ENCODE peak calls at places on chromosome 3, in eight cellular contexts. J is OCI-LY7, E is H9, U is fibroblast of pulmonary artery, H is fibroblast of mammary gland, X is AG10803, S is psoas muscle, W is lower lobe of right lung. T is an unnamed sample.
A peak's percentile ranks its signal among the peaks of the same experiment; 100 is the strongest.

GRCh38 chr3:14889188-14889587 is 58.2 kb upstream of the NR2C2 start:
- DNase-seq in X (no peak), H (no peak), E (no peak), U (no peak), J (no peak), W (no peak), S (no peak), T (no peak)

GRCh38 chr3:128859573-128860154 is 19.8 kb upstream of the ACAD9 start:
- DNase-seq in U (no peak), E (no peak), W (no peak), J (peak; percentile 52), S (no peak), X (no peak), H (no peak), T (peak; percentile 58)

GRCh38 chr3:102181202-102181920 is 253.5 kb upstream of the ZPLD1 start:
- DNase-seq in J (no peak), E (no peak), X (peak; percentile 94), W (no peak), S (no peak), H (peak; percentile 55), U (peak; percentile 90), T (no peak)

GRCh38 chr3:44476181-44476599 is 1.3 kb downstream of the ZNF445 start:
- DNase-seq in S (no peak), X (peak; percentile 45), H (peak; percentile 39), W (no peak), J (peak; percentile 21), U (peak; percentile 56), E (no peak), T (peak; percentile 47)

GRCh38 chr3:66303556-66303955 is 82.8 kb downstream of the SLC25A26 start:
- DNase-seq in X (no peak), U (no peak), W (no peak), J (no peak), H (no peak), E (no peak), S (no peak), T (no peak)

GRCh38 chr3:196080997-196081833 is 675 bp downstream of the TFRC start:
- DNase-seq in J (peak; percentile 74), U (peak; percentile 36), E (peak; percentile 39), W (peak; percentile 84), H (peak; percentile 39), X (peak; percentile 26), S (peak; percentile 73), T (peak; percentile 75)

GRCh38 chr3:157427906-157428305 is 8.7 kb upstream of the PTX3 start:
- DNase-seq in U (no peak), X (no peak), W (no peak), J (no peak), S (no peak), E (no peak), H (no peak), T (no peak)

GRCh38 chr3:39937874-39938273 is 128.5 kb downstream of the MYRIP start:
- DNase-seq in E (no peak), W (no peak), J (no peak), X (no peak), S (no peak), H (no peak), U (no peak), T (no peak)

GRCh38 chr3:25621087-25621486 is 43.6 kb downstream of the TOP2B start:
- DNase-seq in S (no peak), J (no peak), W (no peak), E (no peak), H (no peak), X (no peak), U (no peak), T (no peak)

GRCh38 chr3:149471991-149472390 is 2.5 kb upstream of the TM4SF4 start:
- DNase-seq in S (no peak), U (no peak), H (no peak), X (peak; percentile 45), J (no peak), W (no peak), E (no peak), T (no peak)

GRCh38 chr3:192915306-192915705 is 2.4 kb downstream of the MB21D2 start:
- DNase-seq in H (peak; percentile 59), E (peak; percentile 55), W (no peak), U (peak; percentile 59), X (peak; percentile 68), S (no peak), J (peak; percentile 3), T (peak; percentile 25)
- TF ChIP-seq CTCF in H (peak; percentile 36), E (peak; percentile 48), W (no peak), U (peak; percentile 34), X (peak; percentile 51), S (no peak), J (no peak), T (no peak)

GRCh38 chr3:176927280-176927679 is 270.0 kb downstream of the TBL1XR1 start:
- DNase-seq in U (no peak), X (no peak), S (no peak), W (no peak), E (no peak), J (no peak), H (no peak), T (no peak)
- TF ChIP-seq CTCF in U (no peak), X (no peak), S (no peak), W (no peak), E (no peak), J (no peak), H (no peak), T (no peak)

GRCh38 chr3:147385059-147386012 is 21.0 kb downstream of the ZIC4 start:
- DNase-seq in W (no peak), J (no peak), S (no peak), U (no peak), X (no peak), H (no peak), E (peak; percentile 43), T (no peak)

GRCh38 chr3:147380996-147381376 is 25.4 kb downstream of the ZIC4 start:
- DNase-seq in E (no peak), W (no peak), J (no peak), S (no peak), H (no peak), U (no peak), X (no peak), T (no peak)

GRCh38 chr3:147381610-147382009 is 24.7 kb downstream of the ZIC4 start:
- DNase-seq in W (no peak), E (no peak), J (no peak), X (no peak), H (no peak), S (no peak), U (no peak), T (no peak)

GRCh38 chr3:147384210-147385058 is 21.9 kb downstream of the ZIC4 start:
- DNase-seq in S (no peak), E (peak; percentile 86), J (no peak), U (no peak), H (no peak), W (no peak), X (no peak), T (no peak)

DNA sequence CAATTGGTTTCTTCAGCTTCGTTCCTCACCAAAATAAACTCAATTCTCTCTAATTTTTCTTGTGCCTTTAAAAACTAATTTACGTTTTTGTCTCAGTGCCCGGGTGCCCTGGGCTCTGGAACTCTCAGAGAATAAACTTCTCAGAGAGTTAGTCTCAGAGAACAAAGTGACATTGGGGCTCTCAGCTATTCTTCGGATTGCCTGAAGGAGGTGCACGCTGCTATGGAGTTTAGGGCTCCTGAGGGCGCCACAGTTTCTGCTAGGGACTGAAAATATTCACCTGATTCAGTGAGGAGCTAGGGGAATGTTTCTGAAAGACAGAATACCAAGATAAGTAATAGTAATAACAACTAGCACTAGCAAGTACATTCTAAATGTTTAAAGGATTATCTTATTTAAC is 22.7 kb downstream of the ZIC4 start:
- DNase-seq in X (no peak), S (no peak), U (no peak), W (no peak), J (no peak), H (no peak), E (peak; percentile 53), T (peak; percentile 5)
- TF ChIP-seq CTCF in X (peak; percentile 34), S (peak; percentile 4), U (peak; percentile 24), W (no peak), J (peak; percentile 54), H (peak; percentile 44), E (peak; percentile 72), T (peak; percentile 33)

DNA sequence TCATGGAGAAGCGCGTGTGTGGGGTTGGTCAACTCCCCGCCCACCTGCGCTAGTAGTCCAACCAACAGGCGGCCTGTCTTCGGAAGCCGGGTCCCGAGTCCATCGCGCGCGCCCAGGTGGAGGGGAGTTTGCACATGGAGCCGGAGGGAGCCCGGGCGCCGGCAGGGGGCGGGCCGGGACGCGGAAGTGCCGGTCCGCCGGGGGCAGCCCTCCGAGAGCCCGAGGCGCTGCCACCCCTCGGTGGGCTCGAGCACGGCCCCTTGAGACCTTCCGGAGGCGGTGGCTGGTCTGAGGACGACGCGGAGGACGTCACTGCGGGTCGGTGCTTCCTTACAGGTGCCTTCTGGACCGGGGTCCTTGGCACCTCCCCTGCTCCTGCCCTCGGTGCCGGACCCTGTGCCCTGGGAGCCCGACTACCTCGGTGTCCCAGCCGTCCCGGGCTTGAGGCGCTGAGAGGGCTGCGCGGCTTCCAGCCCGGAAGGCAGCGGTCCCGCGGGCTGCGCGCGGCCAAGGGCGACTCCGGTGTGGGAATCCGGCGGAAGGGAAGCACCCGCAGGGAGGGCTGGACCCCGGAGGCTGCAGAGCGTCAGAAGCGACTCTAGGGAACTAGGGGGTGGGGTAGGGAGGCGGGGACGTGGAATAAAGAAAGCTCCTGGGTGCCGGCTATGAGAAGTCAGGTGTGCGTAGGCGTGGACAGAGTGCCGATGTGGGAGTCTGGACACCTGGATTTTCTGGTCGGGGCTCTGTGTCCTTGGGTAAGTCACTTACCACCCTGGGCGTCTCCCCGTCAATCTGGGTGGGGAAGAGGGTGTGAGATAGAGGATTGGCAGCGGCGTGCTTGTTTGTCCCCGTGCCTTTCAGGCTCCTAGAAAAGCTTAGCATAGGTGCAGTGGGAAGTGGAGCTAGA is 212.3 kb downstream of the FGF12 start:
- DNase-seq in H (no peak), S (peak; percentile 18), W (peak; percentile 42), X (no peak), E (peak; percentile 89), U (no peak), J (no peak), T (no peak)
- TF ChIP-seq CTCF in H (no peak), S (no peak), W (peak; percentile 12), X (no peak), E (peak; percentile 72), U (no peak), J (no peak), T (no peak)

GRCh38 chr3:72347819-72348319 is 500.4 kb downstream of the SHQ1 start:
- DNase-seq in U (peak; percentile 89), H (no peak), W (peak; percentile 82), X (peak; percentile 91), E (peak; percentile 78), J (no peak), S (peak; percentile 72), T (peak; percentile 89)
- TF ChIP-seq CTCF in U (no peak), H (no peak), W (no peak), X (no peak), E (peak; percentile 30), J (no peak), S (no peak), T (no peak)

GRCh38 chr3:47098910-47099309 is 65.0 kb downstream of the SETD2 start:
- DNase-seq in H (no peak), X (peak; percentile 22), E (no peak), W (no peak), U (no peak), J (no peak), S (no peak), T (no peak)
- TF ChIP-seq CTCF in H (no peak), X (no peak), E (no peak), W (no peak), U (no peak), J (no peak), S (no peak), T (no peak)

GRCh38 chr3:89314454-89314853 is 207.0 kb downstream of the EPHA3 start:
- DNase-seq in U (peak; percentile 46), H (peak; percentile 35), X (peak; percentile 11), S (no peak), J (peak; percentile 3), W (no peak), E (peak; percentile 34), T (peak; percentile 16)
- TF ChIP-seq CTCF in U (peak; percentile 21), H (peak; percentile 12), X (peak; percentile 22), S (no peak), J (peak; percentile 45), W (no peak), E (peak; percentile 61), T (no peak)

GRCh38 chr3:57646723-57647122 is 46.2 kb downstream of the DENND6A start:
- DNase-seq in S (no peak), X (peak; percentile 60), H (peak; percentile 58), W (no peak), U (peak; percentile 71), J (no peak), E (no peak), T (peak; percentile 23)
- TF ChIP-seq CTCF in S (peak; percentile 11), X (peak; percentile 39), H (peak; percentile 24), W (no peak), U (peak; percentile 30), J (peak; percentile 43), E (no peak), T (no peak)